ENCODE peak calls at places on chromosomes 5 and 9, in eight cellular contexts. K, F, G, C, L, O, W and I are unnamed samples.

GRCh38 chr5:42944989-42945388 is 95.1 kb downstream of the ANXA2R start:
- DNase-seq in K (peak), F (peak), G (no peak), C (no peak), L (no peak), O (no peak), W (no peak), I (peak)

GRCh38 chr5:135489466-135490244 is 37.5 kb upstream of the TIFAB start:
- DNase-seq in K (no peak), F (no peak), G (no peak), C (no peak), L (no peak), O (no peak), W (no peak), I (no peak)

GRCh38 chr9:4299006-4299795 is 667 bp downstream of the GLIS3 start:
- DNase-seq in K (peak), F (peak), G (peak), C (peak), L (peak), O (peak), W (peak), I (no peak)

GRCh38 chr9:81894891-81895290 is 33.3 kb upstream of the SPATA31D4 start:
- DNase-seq in K (peak), F (peak), G (no peak), C (no peak), L (no peak), O (no peak), W (no peak), I (no peak)

GRCh38 chr5:98827161-98827560 is 53.7 kb downstream of the RGMB start:
- DNase-seq in K (peak), F (peak), G (no peak), C (no peak), L (no peak), O (no peak), W (no peak), I (peak)

GRCh38 chr9:107933042-107933441 is 443.5 kb upstream of the KLF4 start:
- DNase-seq in K (peak), F (peak), G (no peak), C (no peak), L (no peak), O (no peak), W (no peak), I (peak)

GRCh38 chr5:43639566-43639965 is 36.6 kb downstream of the NNT start:
- DNase-seq in K (no peak), F (no peak), G (no peak), C (no peak), L (no peak), O (no peak), W (no peak), I (no peak)

GRCh38 chr5:140056880-140057279 is 13.8 kb upstream of the NRG2 start:
- DNase-seq in K (no peak), F (no peak), G (no peak), C (no peak), L (no peak), O (no peak), W (no peak), I (no peak)

GRCh38 chr9:3498691-3499090 is 27.1 kb downstream of the RFX3 start:
- DNase-seq in K (no peak), F (peak), G (no peak), C (no peak), L (no peak), O (no peak), W (no peak), I (no peak)

GRCh38 chr9:88476491-88477271 is 58.3 kb upstream of the NXNL2 start:
- DNase-seq in K (no peak), F (peak), G (no peak), C (no peak), L (no peak), O (no peak), W (no peak), I (no peak)

GRCh38 chr9:15873573-15874177 is 320.8 kb downstream of the CCDC171 start:
- DNase-seq in K (peak), F (peak), G (peak), C (no peak), L (no peak), O (no peak), W (no peak), I (peak)

GRCh38 chr5:142772766-142773293 is 2.7 kb downstream of the ARHGAP26 start:
- DNase-seq in K (no peak), F (no peak), G (no peak), C (no peak), L (no peak), O (no peak), W (no peak), I (no peak)

GRCh38 chr5:132070460-132071337 is 2.9 kb upstream of the CSF2 start:
- DNase-seq in K (no peak), F (peak), G (no peak), C (peak), L (no peak), O (no peak), W (no peak), I (no peak)

GRCh38 chr9:4832786-4833579 is 40.2 kb downstream of the RCL1 start:
- DNase-seq in K (peak), F (peak), G (no peak), C (no peak), L (peak), O (no peak), W (no peak), I (peak)

GRCh38 chr5:168477060-168477459 is 9.2 kb upstream of the RARS1 start:
- DNase-seq in K (no peak), F (peak), G (no peak), C (no peak), L (no peak), O (no peak), W (no peak), I (no peak)

GRCh38 chr9:6711403-6711802 is 46.4 kb upstream of the KDM4C start:
- DNase-seq in K (no peak), F (peak), G (no peak), C (no peak), L (no peak), O (no peak), W (no peak), I (peak)

GRCh38 chr5:131538177-131538593 is 96.8 kb downstream of the RAPGEF6 start:
- DNase-seq in K (peak), F (peak), G (no peak), C (no peak), L (no peak), O (no peak), W (no peak), I (peak)

GRCh38 chr9:23434654-23435053 is 391.4 kb downstream of the ELAVL2 start:
- DNase-seq in K (no peak), F (no peak), G (no peak), C (no peak), L (no peak), O (no peak), W (no peak), I (no peak)

GRCh38 chr5:154737667-154738320 is 17.4 kb upstream of the LARP1 start:
- DNase-seq in K (no peak), F (peak), G (no peak), C (no peak), L (peak), O (no peak), W (no peak), I (no peak)

GRCh38 chr5:122565331-122565730 is 209.5 kb upstream of the SNX2 start:
- DNase-seq in K (no peak), F (peak), G (no peak), C (no peak), L (no peak), O (no peak), W (no peak), I (no peak)

GRCh38 chr5:114726126-114726525 is 364.3 kb downstream of the KCNN2 start:
- DNase-seq in K (no peak), F (no peak), G (no peak), C (no peak), L (no peak), O (no peak), W (no peak), I (no peak)

GRCh38 chr5:149062371-149063016 is 368 bp downstream of the SH3TC2 start:
- DNase-seq in K (peak), F (peak), G (no peak), C (no peak), L (no peak), O (peak), W (no peak), I (peak)

GRCh38 chr5:134540747-134541733 is 15.6 kb downstream of the JADE2 start:
- DNase-seq in K (no peak), F (no peak), G (peak), C (no peak), L (no peak), O (no peak), W (no peak), I (no peak)

GRCh38 chr9:113589890-113590289 is 126.4 kb downstream of the RGS3 start:
- DNase-seq in K (no peak), F (peak), G (no peak), C (no peak), L (no peak), O (no peak), W (no peak), I (no peak)
- TF ChIP-seq CTCF in K (peak), F (peak), G (peak), C (peak), L (peak), O (peak), W (peak), I (peak)

GRCh38 chr5:62460578-62460983 is 48.0 kb downstream of the IPO11 start:
- DNase-seq in K (peak), F (peak), G (peak), C (no peak), L (no peak), O (no peak), W (no peak), I (peak)
- TF ChIP-seq CTCF in K (peak), F (peak), G (peak), C (peak), L (peak), O (peak), W (peak), I (peak)

DNA sequence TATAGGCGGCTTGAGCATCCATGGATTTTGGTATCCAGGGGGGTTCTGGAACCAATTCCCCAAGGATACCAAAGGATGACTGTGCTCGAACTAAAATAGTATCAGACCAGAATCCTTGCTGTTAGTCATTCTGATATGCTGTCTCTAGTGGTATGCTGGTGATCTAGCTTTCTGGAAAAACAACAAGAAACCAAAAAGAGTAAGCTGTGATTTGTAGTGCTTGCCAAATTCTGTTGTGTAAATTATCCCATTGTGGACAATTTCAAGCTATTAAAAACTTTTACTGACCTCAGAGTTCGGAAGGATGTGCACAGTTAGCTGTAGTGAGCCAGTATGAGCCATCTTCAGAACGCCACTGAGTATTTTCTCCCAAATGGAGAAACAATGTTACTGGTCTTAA is 99.0 kb upstream of the FBN2 start:
- DNase-seq in K (no peak), F (peak), G (no peak), C (no peak), L (no peak), O (no peak), W (no peak), I (no peak)
- TF ChIP-seq CTCF in K (no peak), F (no peak), G (no peak), C (no peak), L (no peak), O (no peak), W (no peak), I (no peak)

GRCh38 chr9:124414612-124415011 is 630 bp downstream of the PSMB7 start:
- DNase-seq in K (no peak), F (no peak), G (no peak), C (no peak), L (no peak), O (no peak), W (no peak), I (no peak)

GRCh38 chr9:124412228-124412575 is 3.0 kb downstream of the PSMB7 start:
- DNase-seq in K (peak), F (no peak), G (no peak), C (no peak), L (no peak), O (no peak), W (no peak), I (peak)

GRCh38 chr9:124409410-124409809 is 5.8 kb downstream of the PSMB7 start:
- DNase-seq in K (no peak), F (no peak), G (no peak), C (no peak), L (no peak), O (no peak), W (no peak), I (no peak)

GRCh38 chr9:124411514-124412227 is 3.6 kb downstream of the PSMB7 start:
- DNase-seq in K (peak), F (peak), G (no peak), C (no peak), L (peak), O (no peak), W (no peak), I (peak)

DNA sequence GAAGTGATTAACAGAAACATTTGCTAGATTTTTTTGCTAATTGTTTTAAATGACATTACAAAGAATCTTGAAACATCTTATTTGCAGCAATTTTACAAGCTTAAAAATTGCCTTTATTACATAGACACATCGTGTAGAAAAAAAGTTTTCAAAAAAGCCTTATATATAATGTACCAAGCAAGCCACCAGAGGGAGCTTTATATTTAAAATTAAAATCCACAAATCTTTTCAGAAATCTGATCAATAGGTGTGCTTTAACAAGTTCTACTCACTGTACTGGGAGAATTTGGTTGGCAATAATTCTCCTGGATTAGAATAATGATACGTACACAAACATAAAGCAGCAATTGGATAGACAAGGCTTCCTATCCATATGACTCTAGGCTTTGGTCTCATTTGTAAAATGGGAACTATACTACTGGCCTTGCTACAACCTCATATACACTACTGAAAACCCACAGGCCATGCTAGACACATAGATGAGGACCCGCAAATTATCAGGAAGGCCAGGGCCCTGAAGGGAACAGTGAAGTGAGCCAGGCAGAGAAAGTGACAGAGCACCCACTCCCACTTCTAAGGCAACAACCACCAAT is 4.8 kb downstream of the PSMB7 start:
- DNase-seq in K (no peak), F (no peak), G (no peak), C (no peak), L (no peak), O (no peak), W (no peak), I (no peak)
- TF ChIP-seq CTCF in K (peak), F (no peak), G (peak), C (no peak), L (peak), O (no peak), W (no peak), I (peak)